ENCODE peak calls at places on chromosome 18, in seven cellular contexts. J is left cardiac atrium; N is germinal center; P is pons; G is fibroblast of lung; M is RCC 7860; Q is stimulated activated CD4-positive, alpha-beta T cell treated with anti-CD3 and anti-CD28 coated beads, TNF-alpha, amount 100 ng/mL, for 4 hours. F is an unnamed sample.

GRCh38 chr18:7512326-7512725 is 54.8 kb upstream of the PTPRM start:
- DNase-seq in J (no peak), N (no peak), P (no peak), G (peak), M (no peak), Q (no peak), F (no peak)

GRCh38 chr18:13403786-13404549 is 185.4 kb downstream of the LDLRAD4 start:
- DNase-seq in J (no peak), N (no peak), P (no peak), G (no peak), M (no peak), Q (no peak), F (no peak)

GRCh38 chr18:25873833-25874232 is 216.6 kb downstream of the SS18 start:
- DNase-seq in J (no peak), N (no peak), P (no peak), G (peak), M (no peak), Q (no peak), F (no peak)

GRCh38 chr18:79871481-79872091 is 73.8 kb downstream of the KCNG2 start:
- DNase-seq in J (no peak), N (no peak), P (no peak), G (no peak), M (no peak), Q (no peak), F (no peak)

GRCh38 chr18:63069496-63069895 is 250.1 kb downstream of the BCL2 start:
- DNase-seq in J (no peak), N (no peak), P (no peak), G (no peak), M (no peak), Q (no peak), F (no peak)

GRCh38 chr18:64137914-64138313 is 11.0 kb downstream of the LINC00305 start:
- DNase-seq in J (no peak), N (no peak), P (no peak), G (no peak), M (no peak), Q (no peak), F (no peak)

GRCh38 chr18:76005632-76006031 is 489.4 kb downstream of the ZNF516 start:
- DNase-seq in J (no peak), N (no peak), P (no peak), G (no peak), M (no peak), Q (no peak), F (no peak)

GRCh38 chr18:21548647-21549046 is 51.9 kb downstream of the ESCO1 start:
- DNase-seq in J (no peak), N (no peak), P (no peak), G (no peak), M (no peak), Q (no peak), F (no peak)

F was measured in AG09319.